ENCODE peak calls at places on chromosomes 12 and 14, in six cellular contexts. U is SK-N-SH; H is cardiac muscle cell; V is heart left ventricle; Z is CD8-positive, alpha-beta memory T cell; N is K562. L is an unnamed sample.

GRCh38 chr12:113926792-113927191 is 39.3 kb downstream of the RBM19 start:
- DNase-seq in V (no peak), H (no peak), Z (no peak), U (no peak), N (no peak), L (no peak)

GRCh38 chr14:24741871-24742270 is 107.9 kb upstream of the GZMB start:
- DNase-seq in V (no peak), N (no peak), U (no peak), Z (no peak), H (no peak), L (no peak)

GRCh38 chr14:94681300-94682060 is 69.3 kb downstream of the SERPINA3 start:
- DNase-seq in Z (no peak), U (peak; percentile 59), N (peak; percentile 18), H (no peak), V (no peak), L (no peak)

GRCh38 chr12:102847131-102847530 is 69.9 kb downstream of the PAH start:
- DNase-seq in N (no peak), V (no peak), Z (no peak), U (no peak), H (no peak), L (no peak)

GRCh38 chr14:33709286-33709685 is 241.6 kb downstream of the EGLN3 start:
- DNase-seq in H (no peak), V (no peak), N (no peak), Z (no peak), U (no peak), L (no peak)

GRCh38 chr12:2806700-2807099 is 5.8 kb upstream of the ITFG2 start:
- DNase-seq in U (no peak), H (no peak), N (no peak), V (no peak), Z (no peak), L (no peak)

GRCh38 chr14:31059152-31059924 is 33.2 kb upstream of the STRN3 start:
- DNase-seq in N (peak; percentile 83), H (no peak), U (no peak), V (peak; percentile 65), Z (no peak), L (no peak)

GRCh38 chr12:48932878-48933277 is 7.6 kb upstream of the FKBP11 start:
- DNase-seq in N (no peak), V (no peak), Z (no peak), H (no peak), U (no peak), L (no peak)

GRCh38 chr12:121167232-121167820 is 34.6 kb downstream of the P2RX7 start:
- DNase-seq in V (no peak), H (no peak), Z (no peak), N (no peak), U (no peak), L (no peak)

GRCh38 chr12:95683418-95683817 is 107.1 kb downstream of the NTN4 start:
- DNase-seq in Z (no peak), N (no peak), V (no peak), H (no peak), U (peak; percentile 35), L (no peak)

GRCh38 chr14:46054526-46054925 is 597.1 kb downstream of the RPL10L start:
- DNase-seq in U (no peak), N (no peak), Z (no peak), V (no peak), H (no peak), L (no peak)

GRCh38 chr12:2390133-2390532 is 337.3 kb downstream of the CACNA1C start:
- DNase-seq in U (no peak), Z (no peak), V (no peak), H (no peak), N (no peak), L (peak; percentile 9)

GRCh38 chr14:93132472-93133065 is 16.8 kb upstream of the ITPK1 start:
- DNase-seq in U (peak; percentile 63), Z (peak; percentile 21), N (no peak), H (peak; percentile 75), V (no peak), L (no peak)

GRCh38 chr12:2264622-2265306 is 212.0 kb downstream of the CACNA1C start:
- DNase-seq in U (no peak), Z (no peak), N (no peak), H (no peak), V (no peak), L (peak; percentile 85)

GRCh38 chr12:124087251-124088141 is 114.5 kb downstream of the ZNF664 start:
- DNase-seq in N (no peak), H (no peak), U (peak; percentile 72), V (no peak), Z (no peak), L (no peak)

GRCh38 chr12:104138747-104139186 is 757 bp upstream of the NFYB start:
- DNase-seq in H (peak; percentile 26), Z (peak; percentile 3), N (no peak), U (no peak), V (no peak), L (no peak)

GRCh38 chr14:105247715-105248367 is 492 bp upstream of the BTBD6 start:
- DNase-seq in Z (no peak), H (no peak), V (no peak), N (no peak), U (no peak), L (no peak)

GRCh38 chr12:19757317-19757877 is 318.1 kb downstream of the AEBP2 start:
- DNase-seq in Z (peak; percentile 7), H (peak; percentile 27), U (peak; percentile 31), N (no peak), V (no peak), L (no peak)

GRCh38 chr12:66453111-66453510 is 150.8 kb downstream of the HELB start:
- DNase-seq in U (no peak), N (no peak), H (no peak), V (no peak), Z (no peak), L (no peak)

GRCh38 chr14:51657762-51658161 is 6.1 kb downstream of the FRMD6 start:
- DNase-seq in H (no peak), V (no peak), U (no peak), N (no peak), Z (no peak), L (no peak)

GRCh38 chr14:65100905-65101541 is 1.3 kb downstream of the MAX start:
- DNase-seq in V (no peak), U (no peak), H (no peak), N (no peak), Z (peak; percentile 29), L (no peak)

GRCh38 chr14:75539562-75540478 is 17.6 kb downstream of the BATF start:
- DNase-seq in V (no peak), Z (no peak), N (peak; percentile 74), U (no peak), H (no peak), L (no peak)

GRCh38 chr14:75543258-75543657 is 21.0 kb downstream of the BATF start:
- DNase-seq in V (no peak), N (no peak), U (no peak), Z (peak; percentile 39), H (no peak), L (no peak)

GRCh38 chr14:75539165-75539561 is 16.9 kb downstream of the BATF start:
- DNase-seq in V (no peak), H (no peak), Z (no peak), N (no peak), U (no peak), L (no peak)

GRCh38 chr14:75542585-75543091 is 20.4 kb downstream of the BATF start:
- DNase-seq in V (peak; percentile 67), N (peak; percentile 55), U (no peak), H (peak; percentile 25), Z (peak; percentile 48), L (peak; percentile 14)

DNA sequence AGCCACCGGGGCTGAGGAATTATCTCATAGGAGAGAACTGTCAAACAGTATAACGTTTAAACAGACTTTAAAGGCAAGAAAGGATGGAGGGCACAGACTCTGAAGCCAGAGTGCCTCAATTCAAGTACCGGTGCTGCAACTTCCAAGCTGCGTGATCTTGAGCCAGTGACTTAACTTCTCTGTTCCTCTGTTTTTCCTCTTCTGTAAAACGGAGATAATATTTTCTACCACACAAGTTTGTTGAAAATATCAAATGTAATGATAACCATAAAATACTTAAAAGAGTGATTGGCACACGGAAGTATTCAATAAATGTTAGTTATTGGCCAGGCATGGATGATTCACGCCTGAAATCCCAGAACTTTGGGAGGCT is 18.2 kb downstream of the BATF start:
- DNase-seq in Z (no peak), U (no peak), N (no peak), V (no peak), H (no peak), L (no peak)
- H3K4me1 ChIP-seq in Z (peaks cover 58% of the 10 kb centered on the region), U (no peaks in the 10 kb centered on the region), N (peaks cover 21% of the 10 kb centered on the region), V (no peaks in the 10 kb centered on the region), H (no peaks in the 10 kb centered on the region), L (no peaks in the 10 kb centered on the region)

GRCh38 chr12:42020226-42020625 is 124.4 kb downstream of the GXYLT1 start:
- DNase-seq in N (no peak), U (no peak), Z (no peak), V (no peak), H (no peak), L (no peak)
- H3K4me1 ChIP-seq in N (no peaks in the 10 kb centered on the region), U (peaks cover 2% of the 10 kb centered on the region), Z (no peaks in the 10 kb centered on the region), V (no peaks in the 10 kb centered on the region), H (no peaks in the 10 kb centered on the region), L (no peaks in the 10 kb centered on the region)

GRCh38 chr12:111360325-111360930 is 8.5 kb downstream of the PHETA1 start:
- DNase-seq in V (no peak), N (no peak), U (no peak), H (no peak), Z (no peak), L (no peak)

GRCh38 chr12:111361717-111362576 is 6.9 kb downstream of the PHETA1 start:
- DNase-seq in Z (no peak), H (no peak), V (peak; percentile 60), N (no peak), U (no peak), L (no peak)

GRCh38 chr12:111363578-111363977 is 5.3 kb downstream of the PHETA1 start:
- DNase-seq in V (peak; percentile 52), N (no peak), U (no peak), H (no peak), Z (no peak), L (no peak)

GRCh38 chr12:111361073-111361716 is 7.7 kb downstream of the PHETA1 start:
- DNase-seq in V (no peak), H (no peak), Z (no peak), N (no peak), U (no peak), L (no peak)

GRCh38 chr12:111362687-111363475 is 6.0 kb downstream of the PHETA1 start:
- DNase-seq in U (no peak), Z (no peak), N (no peak), V (no peak), H (no peak), L (no peak)
- H3K4me1 ChIP-seq in U (peaks cover 9% of the 10 kb centered on the region), Z (peaks cover 5% of the 10 kb centered on the region), N (peaks cover 15% of the 10 kb centered on the region), V (peaks cover 23% of the 10 kb centered on the region), H (no peaks in the 10 kb centered on the region), L (no peaks in the 10 kb centered on the region)

GRCh38 chr14:53946071-53946403 is 10.6 kb downstream of the BMP4 start:
- DNase-seq in U (no peak), H (no peak), N (no peak), V (no peak), Z (no peak), L (no peak)

GRCh38 chr14:53949201-53949600 is 7.4 kb downstream of the BMP4 start:
- DNase-seq in H (no peak), U (no peak), Z (no peak), V (no peak), N (no peak), L (no peak)

GRCh38 chr14:53946404-53947400 is 9.9 kb downstream of the BMP4 start:
- DNase-seq in H (peak; percentile 67), V (no peak), U (peak; percentile 51), N (no peak), Z (no peak), L (no peak)

GRCh38 chr14:53948181-53948884 is 8.3 kb downstream of the BMP4 start:
- DNase-seq in U (no peak), V (no peak), N (no peak), Z (no peak), H (no peak), L (no peak)

GRCh38 chr14:53947452-53948180 is 9.0 kb downstream of the BMP4 start:
- DNase-seq in V (no peak), N (no peak), H (no peak), Z (no peak), U (no peak), L (no peak)
- H3K4me1 ChIP-seq in V (peaks cover 2% of the 10 kb centered on the region), N (no peaks in the 10 kb centered on the region), H (no peaks in the 10 kb centered on the region), Z (no peaks in the 10 kb centered on the region), U (no peaks in the 10 kb centered on the region), L (peaks cover 9% of the 10 kb centered on the region)

L was measured in ascending aorta.